ENCODE peak calls at places on chromosome 3, in four cellular contexts. L, G, A and W are unnamed samples.
A peak's percentile ranks its signal among the peaks of the same experiment; 100 is the strongest.

GRCh38 chr3:112199622-112200316 is 66.7 kb upstream of the GCSAM start:
- DNase-seq in A (peak; percentile 44), G (no peak), L (peak; percentile 45), W (no peak)

GRCh38 chr3:187507266-187507665 is 139.1 kb downstream of the RTP4 start:
- DNase-seq in A (no peak), G (no peak), L (no peak), W (no peak)

GRCh38 chr3:112116777-112117186 is 16.3 kb downstream of the GCSAM start:
- DNase-seq in G (no peak), A (no peak), L (no peak), W (no peak)

GRCh38 chr3:126450219-126450618 is 25.5 kb downstream of the ZXDC start:
- DNase-seq in A (no peak), L (no peak), G (no peak), W (no peak)

GRCh38 chr3:160756907-160757623 is 1.0 kb downstream of the PPM1L start:
- DNase-seq in A (no peak), G (peak; percentile 32), L (no peak), W (no peak)

GRCh38 chr3:66715806-66716205 is 215.0 kb upstream of the LRIG1 start:
- DNase-seq in A (no peak), L (no peak), G (no peak), W (no peak)

GRCh38 chr3:190701096-190701532 is 161.4 kb downstream of the GMNC start:
- DNase-seq in L (peak; percentile 68), G (peak; percentile 61), A (peak; percentile 64), W (peak; percentile 75)

GRCh38 chr3:113140876-113141275 is 70.5 kb upstream of the BOC start:
- DNase-seq in L (no peak), G (no peak), A (peak; percentile 40), W (peak; percentile 38)

GRCh38 chr3:45981321-45982038 is 14.1 kb downstream of the FYCO1 start:
- DNase-seq in L (peak; percentile 84), G (no peak), A (peak; percentile 41), W (peak; percentile 31)

GRCh38 chr3:151278223-151278622 is at the start of gene P2RY14:
- DNase-seq in G (no peak), A (no peak), L (no peak), W (no peak)

GRCh38 chr3:192237992-192238608 is 489.2 kb downstream of the FGF12 start:
- DNase-seq in L (no peak), G (no peak), A (no peak), W (no peak)

GRCh38 chr3:46905191-46905560 is 27.7 kb downstream of the PTH1R start:
- DNase-seq in L (no peak), A (no peak), G (no peak), W (no peak)

GRCh38 chr3:133886031-133886722 is 9.5 kb downstream of the RAB6B start:
- DNase-seq in A (no peak), G (no peak), L (no peak), W (no peak)

GRCh38 chr3:60574046-60574769 is 677.0 kb downstream of the FHIT start:
- DNase-seq in A (no peak), G (no peak), L (no peak), W (no peak)

GRCh38 chr3:71299160-71299559 is 284.4 kb downstream of the FOXP1 start:
- DNase-seq in A (no peak), G (no peak), L (no peak), W (no peak)

GRCh38 chr3:169781209-169781855 is 8.1 kb downstream of the MYNN start:
- DNase-seq in A (no peak), L (no peak), G (no peak), W (no peak)

GRCh38 chr3:31038086-31038737 is 143.8 kb upstream of the GADL1 start:
- DNase-seq in G (no peak), A (no peak), L (no peak), W (no peak)

GRCh38 chr3:48563382-48563918 is at the start of gene UCN2:
- DNase-seq in A (peak; percentile 48), L (no peak), G (no peak), W (peak; percentile 41)

GRCh38 chr3:117547956-117548550 is 838.5 kb downstream of the TUSC7 start:
- DNase-seq in G (no peak), L (peak; percentile 96), A (peak; percentile 95), W (peak; percentile 60)

GRCh38 chr3:149670742-149671492 is 13.1 kb upstream of the WWTR1 start:
- DNase-seq in G (no peak), A (no peak), L (no peak), W (no peak)

GRCh38 chr3:13013151-13013561 is 60.1 kb downstream of the IQSEC1 start:
- DNase-seq in G (no peak), L (no peak), A (no peak), W (no peak)

GRCh38 chr3:165669502-165669901 is 167.7 kb downstream of the BCHE start:
- DNase-seq in G (no peak), L (no peak), A (peak; percentile 14), W (no peak)

GRCh38 chr3:109270779-109271178 is 45.5 kb downstream of the DPPA2 start:
- DNase-seq in L (no peak), G (no peak), A (no peak), W (no peak)

GRCh38 chr3:105610473-105610872 is 243.8 kb downstream of the ALCAM start:
- DNase-seq in A (no peak), G (no peak), L (no peak), W (no peak)

GRCh38 chr3:58383904-58384303 is 49.7 kb downstream of the PDHB start:
- DNase-seq in G (no peak), A (peak; percentile 99), L (peak; percentile 96), W (peak; percentile 97)

GRCh38 chr3:136305879-136306278 is 55.7 kb downstream of the PCCB start:
- DNase-seq in L (peak; percentile 36), G (no peak), A (peak; percentile 75), W (peak; percentile 79)

GRCh38 chr3:194135806-194136518 is at the start of gene HES1:
- DNase-seq in G (peak; percentile 96), A (peak; percentile 95), L (no peak), W (peak; percentile 99)

GRCh38 chr3:55765398-55765797 is 278.3 kb upstream of the WNT5A start:
- DNase-seq in L (no peak), A (no peak), G (no peak), W (no peak)

GRCh38 chr3:45125550-45126026 is 20.6 kb downstream of the CDCP1 start:
- DNase-seq in A (no peak), G (peak; percentile 58), L (no peak), W (no peak)

GRCh38 chr3:122681294-122682015 is 816 bp downstream of the PARP14 start:
- DNase-seq in A (peak; percentile 11), G (no peak), L (no peak), W (peak; percentile 5)

GRCh38 chr3:71587958-71588357 is 4.4 kb upstream of the FOXP1 start:
- DNase-seq in G (no peak), L (no peak), A (no peak), W (no peak)

GRCh38 chr3:53550005-53550620 is 55.7 kb downstream of the CACNA1D start:
- DNase-seq in G (no peak), A (no peak), L (no peak), W (no peak)

GRCh38 chr3:153897842-153898241 is 223.3 kb upstream of the ARHGEF26 start:
- DNase-seq in G (no peak), A (no peak), L (no peak), W (no peak)

GRCh38 chr3:153901991-153902390 is 219.2 kb upstream of the ARHGEF26 start:
- DNase-seq in G (no peak), L (no peak), A (peak; percentile 74), W (peak; percentile 8)

GRCh38 chr3:153901152-153901551 is 220.0 kb upstream of the ARHGEF26 start:
- DNase-seq in L (no peak), A (peak; percentile 36), G (no peak), W (peak; percentile 5)

GRCh38 chr3:153906366-153906765 is 214.8 kb upstream of the ARHGEF26 start:
- DNase-seq in A (no peak), L (no peak), G (no peak), W (no peak)

DNA sequence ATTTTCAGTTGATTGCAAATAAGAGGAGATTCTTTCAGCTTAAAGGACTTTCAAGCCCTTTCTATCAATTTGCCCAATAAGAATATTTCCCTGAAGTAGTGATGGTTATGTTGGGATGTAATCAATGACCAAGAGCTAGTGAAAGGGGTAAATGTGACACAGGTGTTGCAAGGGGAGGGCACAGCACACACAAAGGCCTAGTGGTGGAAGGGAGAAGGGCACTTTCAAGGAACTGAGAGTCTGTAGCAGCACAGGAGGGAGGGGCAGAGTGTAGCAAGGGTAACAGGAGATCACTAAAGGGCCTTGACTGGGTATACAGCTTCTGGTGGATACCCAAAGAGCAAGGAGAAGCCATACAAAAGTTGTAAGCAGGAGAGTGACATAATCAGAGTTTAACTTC is 217.8 kb upstream of the ARHGEF26 start:
- DNase-seq in A (no peak), G (no peak), L (no peak), W (no peak)
- TF ChIP-seq CTCF in A (no peak), G (no peak), L (peak; percentile 16), W (no peak)

GRCh38 chr3:185215873-185216586 is 37.8 kb downstream of the EHHADH start:
- DNase-seq in G (no peak), A (peak; percentile 22), L (no peak), W (peak; percentile 48)
- H3K4me3 ChIP-seq in G (peak overlapping the region; percentile 12), A (no peak overlapping the region), L (no peak overlapping the region), W (peak overlapping the region; percentile 21)

GRCh38 chr3:52240886-52241244 is 1.9 kb upstream of the TWF2 start:
- DNase-seq in L (no peak), A (no peak), G (no peak), W (no peak)

GRCh38 chr3:52237659-52238172 is 1.2 kb downstream of the TWF2 start:
- DNase-seq in G (peak; percentile 65), L (no peak), A (peak; percentile 91), W (peak; percentile 82)

GRCh38 chr3:52238193-52238760 is 681 bp downstream of the TWF2 start:
- DNase-seq in G (no peak), A (no peak), L (no peak), W (no peak)

GRCh38 chr3:52240059-52240885 is 1.3 kb upstream of the TWF2 start:
- DNase-seq in L (no peak), A (peak; percentile 98), G (peak; percentile 70), W (peak; percentile 93)

DNA sequence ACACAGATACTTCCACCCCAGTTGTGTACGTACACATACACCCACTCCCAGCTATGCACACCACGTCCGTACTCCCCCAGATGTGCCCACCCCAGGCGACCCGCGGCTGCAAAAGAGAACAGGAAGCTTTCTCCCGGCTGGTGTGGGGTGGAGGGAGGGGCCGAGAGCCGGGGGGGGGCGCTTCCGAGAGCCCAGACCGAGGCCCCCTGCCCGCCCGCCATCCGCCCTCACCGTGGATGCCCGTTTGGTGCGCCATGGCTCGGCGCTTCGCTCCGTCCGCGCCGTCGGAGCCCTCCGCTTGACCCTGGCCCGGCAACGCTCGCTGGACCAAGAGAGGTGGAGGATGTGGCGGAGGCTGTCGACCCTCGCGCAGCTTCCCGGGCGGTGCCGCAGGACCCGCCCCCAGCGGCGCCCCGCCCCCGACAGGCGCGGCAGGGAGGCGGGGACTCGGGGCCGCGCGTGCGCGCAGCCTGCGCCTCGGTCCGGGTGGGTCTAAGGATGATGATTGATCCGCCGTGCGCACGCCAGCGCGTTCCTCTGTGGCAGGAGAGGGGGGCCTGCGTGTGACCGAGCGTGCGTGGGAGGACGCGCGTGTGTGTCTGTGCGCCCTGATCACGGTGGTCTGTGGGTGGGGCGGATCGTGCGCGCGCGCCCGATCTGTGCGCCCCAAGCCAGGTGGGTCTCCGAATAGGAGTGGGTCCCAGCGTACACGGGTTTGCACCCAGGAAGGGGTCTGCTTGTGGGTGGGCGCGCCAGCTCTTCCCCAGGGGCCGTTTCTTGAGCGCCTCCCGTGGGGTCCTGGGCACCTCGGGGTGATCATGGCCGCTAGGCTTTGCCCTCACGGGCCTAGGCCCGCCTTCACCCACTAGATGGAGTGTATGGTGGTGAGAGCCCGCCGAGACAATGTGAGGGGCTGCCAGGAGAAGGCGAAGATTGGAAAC is at the start of gene TWF2:
- DNase-seq in L (no peak), A (peak; percentile 70), G (peak; percentile 84), W (peak; percentile 77)
- TF ChIP-seq CTCF in L (peak; percentile 40), A (peak; percentile 36), G (peak; percentile 47), W (peak; percentile 38)

GRCh38 chr3:4849739-4850138 is 129.5 kb upstream of the BHLHE40 start:
- DNase-seq in L (no peak), A (no peak), G (no peak), W (no peak)
- H3K4me3 ChIP-seq in L (no peak overlapping the region), A (no peak overlapping the region), G (no peak overlapping the region), W (no peak overlapping the region)